ENCODE peak calls at places on chromosomes 13 and 19, in six cellular contexts. One of them, this sample, is unnamed.

GRCh38 chr19:38268539-38268938 is 4.2 kb downstream of the SPINT2 start:
- DNase-seq in activated T-cell treated with anti-CD3 and anti-CD28 coated beads for 1 hour: no peak
- DNase-seq in Peyer's patch: no peak
- DNase-seq in small intestine: peak
- DNase-seq in cardiac fibroblast: no peak
- DNase-seq in heart right ventricle: no peak
- DNase-seq in this sample: no peak

GRCh38 chr19:58366576-58367430 is 4.3 kb upstream of the ZNF497 start:
- DNase-seq in activated T-cell treated with anti-CD3 and anti-CD28 coated beads for 1 hour: no peak
- DNase-seq in Peyer's patch: no peak
- DNase-seq in small intestine: no peak
- DNase-seq in cardiac fibroblast: no peak
- DNase-seq in heart right ventricle: no peak
- DNase-seq in this sample: no peak

GRCh38 chr19:6276447-6276846 is 3.3 kb downstream of the MLLT1 start:
- DNase-seq in activated T-cell treated with anti-CD3 and anti-CD28 coated beads for 1 hour: no peak
- DNase-seq in Peyer's patch: peak
- DNase-seq in small intestine: no peak
- DNase-seq in cardiac fibroblast: peak
- DNase-seq in heart right ventricle: no peak
- DNase-seq in this sample: peak

GRCh38 chr19:1074512-1075283 is 7.7 kb downstream of the ARHGAP45 start:
- DNase-seq in activated T-cell treated with anti-CD3 and anti-CD28 coated beads for 1 hour: peak
- DNase-seq in Peyer's patch: peak
- DNase-seq in small intestine: peak
- DNase-seq in cardiac fibroblast: no peak
- DNase-seq in heart right ventricle: peak
- DNase-seq in this sample: no peak

GRCh38 chr19:3366104-3366760 is at the start of gene NFIC:
- DNase-seq in activated T-cell treated with anti-CD3 and anti-CD28 coated beads for 1 hour: no peak
- DNase-seq in Peyer's patch: peak
- DNase-seq in small intestine: peak
- DNase-seq in cardiac fibroblast: peak
- DNase-seq in heart right ventricle: peak
- DNase-seq in this sample: peak

GRCh38 chr13:95246292-95247082 is 54.8 kb downstream of the ABCC4 start:
- DNase-seq in activated T-cell treated with anti-CD3 and anti-CD28 coated beads for 1 hour: no peak
- DNase-seq in Peyer's patch: no peak
- DNase-seq in small intestine: peak
- DNase-seq in cardiac fibroblast: no peak
- DNase-seq in heart right ventricle: no peak
- DNase-seq in this sample: no peak

GRCh38 chr19:1254530-1255185 is 6.3 kb downstream of the MIDN start:
- DNase-seq in activated T-cell treated with anti-CD3 and anti-CD28 coated beads for 1 hour: no peak
- DNase-seq in Peyer's patch: peak
- DNase-seq in small intestine: no peak
- DNase-seq in cardiac fibroblast: no peak
- DNase-seq in heart right ventricle: no peak
- DNase-seq in this sample: no peak

GRCh38 chr13:30819136-30819875 is 84.0 kb downstream of the ALOX5AP start:
- DNase-seq in activated T-cell treated with anti-CD3 and anti-CD28 coated beads for 1 hour: no peak
- DNase-seq in Peyer's patch: no peak
- DNase-seq in small intestine: no peak
- DNase-seq in cardiac fibroblast: no peak
- DNase-seq in heart right ventricle: no peak
- DNase-seq in this sample: no peak

GRCh38 chr19:17942582-17943283 is 9.9 kb downstream of the CCDC124 start:
- DNase-seq in activated T-cell treated with anti-CD3 and anti-CD28 coated beads for 1 hour: no peak
- DNase-seq in Peyer's patch: no peak
- DNase-seq in small intestine: no peak
- DNase-seq in cardiac fibroblast: no peak
- DNase-seq in heart right ventricle: no peak
- DNase-seq in this sample: no peak

GRCh38 chr19:39974377-39975155 is 3.6 kb downstream of the PSMC4 start:
- DNase-seq in activated T-cell treated with anti-CD3 and anti-CD28 coated beads for 1 hour: no peak
- DNase-seq in Peyer's patch: no peak
- DNase-seq in small intestine: no peak
- DNase-seq in cardiac fibroblast: no peak
- DNase-seq in heart right ventricle: no peak
- DNase-seq in this sample: no peak

GRCh38 chr19:44648536-44649370 is 5.0 kb downstream of the PVR start:
- DNase-seq in activated T-cell treated with anti-CD3 and anti-CD28 coated beads for 1 hour: no peak
- DNase-seq in Peyer's patch: no peak
- DNase-seq in small intestine: no peak
- DNase-seq in cardiac fibroblast: peak
- DNase-seq in heart right ventricle: peak
- DNase-seq in this sample: peak

GRCh38 chr13:64446372-64446771 is 2783.8 kb downstream of the PCDH9 start:
- DNase-seq in activated T-cell treated with anti-CD3 and anti-CD28 coated beads for 1 hour: no peak
- DNase-seq in Peyer's patch: no peak
- DNase-seq in small intestine: no peak
- DNase-seq in cardiac fibroblast: no peak
- DNase-seq in heart right ventricle: no peak
- DNase-seq in this sample: no peak

GRCh38 chr13:76425930-76426329 is 460.3 kb downstream of the KCTD12 start:
- DNase-seq in activated T-cell treated with anti-CD3 and anti-CD28 coated beads for 1 hour: no peak
- DNase-seq in Peyer's patch: no peak
- DNase-seq in small intestine: no peak
- DNase-seq in cardiac fibroblast: peak
- DNase-seq in heart right ventricle: peak
- DNase-seq in this sample: peak

GRCh38 chr19:38649305-38650179 is 2.1 kb downstream of the ACTN4 start:
- DNase-seq in activated T-cell treated with anti-CD3 and anti-CD28 coated beads for 1 hour: no peak
- DNase-seq in Peyer's patch: peak
- DNase-seq in small intestine: peak
- DNase-seq in cardiac fibroblast: no peak
- DNase-seq in heart right ventricle: no peak
- DNase-seq in this sample: no peak

GRCh38 chr13:29925457-29925856 is 75.0 kb upstream of the UBL3 start:
- DNase-seq in activated T-cell treated with anti-CD3 and anti-CD28 coated beads for 1 hour: no peak
- DNase-seq in Peyer's patch: peak
- DNase-seq in small intestine: peak
- DNase-seq in cardiac fibroblast: peak
- DNase-seq in heart right ventricle: peak
- DNase-seq in this sample: peak

This sample was measured in astrocyte of the spinal cord.